ENCODE peak calls at places on chromosome 22, in four cellular contexts. E is mesendoderm; T is CD8-positive, alpha-beta memory T cell; Y is colonic mucosa. P is an unnamed sample.

GRCh38 chr22:17742528-17742902 is 31.8 kb downstream of the BID start:
- DNase-seq in T (peak; percentile 51), Y (peak; percentile 74), E (peak; percentile 93), P (peak; percentile 68)

GRCh38 chr22:50348058-50348457 is 4.9 kb downstream of the PPP6R2 start:
- DNase-seq in T (no peak), E (no peak), Y (no peak), P (no peak)

GRCh38 chr22:36027579-36027959 is 1.1 kb downstream of the RBFOX2 start:
- DNase-seq in E (no peak), Y (peak; percentile 32), T (peak; percentile 18), P (peak; percentile 18)

GRCh38 chr22:29607426-29607825 is 4.0 kb downstream of the NF2 start:
- DNase-seq in E (no peak), T (no peak), Y (no peak), P (no peak)

GRCh38 chr22:47192651-47193437 is 430.4 kb downstream of the TBC1D22A start:
- DNase-seq in Y (peak; percentile 89), T (no peak), E (no peak), P (no peak)

GRCh38 chr22:44403166-44403565 is 90.4 kb upstream of the SHISAL1 start:
- DNase-seq in Y (no peak), T (no peak), E (no peak), P (no peak)

GRCh38 chr22:17140826-17141771 is 18.0 kb downstream of the HDHD5 start:
- DNase-seq in T (no peak), E (no peak), Y (no peak), P (no peak)

GRCh38 chr22:35612903-35613302 is 4.2 kb downstream of the MB start:
- DNase-seq in Y (no peak), T (no peak), E (no peak), P (no peak)

GRCh38 chr22:25383892-25384291 is 164.5 kb downstream of the CRYBB2 start:
- DNase-seq in E (no peak), Y (no peak), T (no peak), P (peak; percentile 68)

GRCh38 chr22:39498368-39498767 is 3.7 kb upstream of the MIEF1 start:
- DNase-seq in T (no peak), E (no peak), Y (peak; percentile 49), P (peak; percentile 28)

GRCh38 chr22:47786650-47787290 is 1024.3 kb downstream of the TBC1D22A start:
- DNase-seq in T (no peak), Y (no peak), E (no peak), P (no peak)

GRCh38 chr22:25016311-25016710 is 63.8 kb downstream of the KIAA1671 start:
- DNase-seq in E (no peak), T (no peak), Y (no peak), P (no peak)

GRCh38 chr22:27719535-27720227 is 81.9 kb downstream of the MN1 start:
- DNase-seq in Y (peak; percentile 29), T (no peak), E (peak; percentile 78), P (peak; percentile 17)

GRCh38 chr22:49616356-49617231 is 211.1 kb downstream of the BRD1 start:
- DNase-seq in E (no peak), T (no peak), Y (no peak), P (no peak)

DNA sequence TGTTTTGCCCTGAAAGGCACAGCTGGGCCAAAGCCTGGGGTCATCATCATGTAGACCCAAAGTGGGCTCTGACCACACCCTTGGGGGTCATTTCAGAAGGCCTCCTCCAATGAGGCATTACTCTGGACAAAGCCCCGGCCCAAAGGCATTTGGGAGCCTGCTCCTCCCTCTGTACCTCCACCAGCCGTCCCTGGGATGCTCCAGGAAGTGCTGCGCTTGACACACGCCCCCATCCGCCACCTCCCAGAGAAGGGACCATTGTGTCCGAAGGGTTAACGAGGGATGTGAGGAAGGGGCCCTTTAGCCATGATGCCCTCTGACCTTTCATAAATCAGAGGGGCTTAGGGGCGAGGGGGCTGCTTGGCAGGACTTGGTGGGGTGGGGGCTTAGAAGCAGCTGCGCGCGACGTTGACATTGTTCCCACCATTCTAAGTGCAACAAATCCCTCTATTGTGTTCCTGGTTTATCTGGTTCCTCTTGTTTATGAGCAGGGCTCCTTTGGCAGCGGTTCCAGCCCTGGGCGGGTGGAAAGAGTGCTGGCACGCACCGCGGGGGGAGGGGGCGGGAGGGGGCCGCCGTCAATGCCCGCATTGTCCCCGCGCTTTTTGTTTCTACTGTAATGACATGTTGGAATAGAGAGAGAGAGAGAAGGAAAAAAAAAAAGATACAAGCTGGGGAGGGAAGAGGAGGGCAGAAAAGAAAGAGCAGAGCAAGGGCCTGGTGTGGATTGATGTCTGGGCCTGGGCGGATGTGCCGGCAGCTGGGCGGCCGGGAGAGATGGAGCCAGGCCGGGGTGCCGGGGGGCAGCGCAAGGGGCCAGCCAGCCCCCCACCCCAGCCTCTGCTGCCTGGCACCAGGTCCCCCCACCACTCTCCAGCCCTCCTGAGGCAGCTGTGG is 32.1 kb upstream of the SOX10 start:
- DNase-seq in Y (peak; percentile 69), E (peak; percentile 38), T (no peak), P (peak; percentile 72)
- H3K27ac ChIP-seq in Y (no peak overlapping the region), E (no peak overlapping the region), T (no peak overlapping the region), P (peak overlapping the region; percentile 70)

GRCh38 chr22:32804036-32804435 is 2.5 kb downstream of the TIMP3 start:
- DNase-seq in E (no peak), Y (no peak), T (no peak), P (no peak)

GRCh38 chr22:32806296-32806695 is 4.8 kb downstream of the TIMP3 start:
- DNase-seq in T (no peak), E (no peak), Y (no peak), P (no peak)

GRCh38 chr22:32804823-32805585 is 3.5 kb downstream of the TIMP3 start:
- DNase-seq in E (no peak), T (no peak), Y (no peak), P (peak; percentile 43)

GRCh38 chr22:32803020-32803758 is 1.7 kb downstream of the TIMP3 start:
- DNase-seq in Y (no peak), E (peak; percentile 65), T (no peak), P (peak; percentile 67)

DNA sequence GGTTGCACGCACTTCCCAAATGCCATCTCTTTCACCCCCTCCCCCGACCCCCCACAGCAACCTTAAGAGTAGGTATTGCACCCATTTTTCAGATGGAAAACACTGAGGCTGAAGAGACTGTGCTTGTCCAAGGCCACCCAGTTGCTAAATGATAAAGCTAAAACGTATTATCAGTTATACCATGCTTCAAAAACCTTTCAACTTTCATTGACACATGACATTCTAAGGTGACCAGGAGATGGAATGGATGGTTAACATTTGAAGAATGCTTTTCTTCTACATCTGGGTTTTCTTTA is 4.0 kb downstream of the TIMP3 start:
- DNase-seq in T (no peak), Y (no peak), E (no peak), P (no peak)
- H3K4me3 ChIP-seq in T (no peak overlapping the region), Y (no peak overlapping the region), E (no peak overlapping the region), P (no peak overlapping the region)

GRCh38 chr22:26589367-26589844 is 526 bp downstream of the TPST2 start:
- DNase-seq in Y (peak; percentile 55), T (no peak), E (peak; percentile 68), P (peak; percentile 54)

GRCh38 chr22:26587991-26588613 is 1.8 kb downstream of the TPST2 start:
- DNase-seq in E (no peak), T (no peak), Y (no peak), P (no peak)

GRCh38 chr22:26590525-26590858 is 560 bp upstream of the TPST2 start:
- DNase-seq in Y (peak; percentile 26), E (no peak), T (no peak), P (no peak)

GRCh38 chr22:26588749-26589366 is 1.1 kb downstream of the TPST2 start:
- DNase-seq in T (no peak), E (no peak), Y (no peak), P (no peak)

GRCh38 chr22:26589845-26590524 is at the start of gene TPST2:
- DNase-seq in E (peak; percentile 84), T (peak; percentile 80), Y (peak; percentile 84), P (peak; percentile 74)
- H3K4me1 ChIP-seq in E (peaks cover 6% of the 10 kb centered on the region), T (peaks cover 70% of the 10 kb centered on the region), Y (no peaks in the 10 kb centered on the region), P (peaks cover 29% of the 10 kb centered on the region)

GRCh38 chr22:33575041-33575440 is 345.2 kb downstream of the LARGE1 start:
- DNase-seq in T (no peak), E (no peak), Y (no peak), P (no peak)

GRCh38 chr22:33578752-33579151 is 341.5 kb downstream of the LARGE1 start:
- DNase-seq in T (no peak), E (no peak), Y (no peak), P (no peak)

GRCh38 chr22:33579448-33580093 is 340.7 kb downstream of the LARGE1 start:
- DNase-seq in E (peak; percentile 88), T (no peak), Y (peak; percentile 81), P (peak; percentile 34)

GRCh38 chr22:33576205-33576604 is 344.1 kb downstream of the LARGE1 start:
- DNase-seq in Y (no peak), E (no peak), T (no peak), P (no peak)

GRCh38 chr22:33577862-33578411 is 342.3 kb downstream of the LARGE1 start:
- DNase-seq in T (no peak), E (no peak), Y (no peak), P (no peak)
- H3K27ac ChIP-seq in T (no peak overlapping the region), E (no peak overlapping the region), Y (no peak overlapping the region), P (no peak overlapping the region)

GRCh38 chr22:45418770-45419138 is 5.3 kb downstream of the RIBC2 start:
- DNase-seq in T (no peak), E (no peak), Y (no peak), P (no peak)

GRCh38 chr22:45418056-45418769 is 4.7 kb downstream of the RIBC2 start:
- DNase-seq in Y (no peak), E (no peak), T (no peak), P (no peak)

GRCh38 chr22:45413013-45413367 is 409 bp downstream of the SMC1B start:
- DNase-seq in T (no peak), E (no peak), Y (no peak), P (no peak)

GRCh38 chr22:45407793-45408192 is 5.6 kb downstream of the SMC1B start:
- DNase-seq in E (no peak), T (no peak), Y (no peak), P (no peak)

GRCh38 chr22:45413368-45414211 is at the start of the genes RIBC2 and SMC1B:
- DNase-seq in Y (peak; percentile 90), E (peak; percentile 96), T (peak; percentile 76), P (peak; percentile 71)
- H3K4me3 ChIP-seq in Y (peak within 1 kb of the TSS; percentile 40), E (peak within 1 kb of the TSS; percentile 9), T (peak within 1 kb of the TSS; percentile 70), P (peak within 1 kb of the TSS; percentile 2)

DNA sequence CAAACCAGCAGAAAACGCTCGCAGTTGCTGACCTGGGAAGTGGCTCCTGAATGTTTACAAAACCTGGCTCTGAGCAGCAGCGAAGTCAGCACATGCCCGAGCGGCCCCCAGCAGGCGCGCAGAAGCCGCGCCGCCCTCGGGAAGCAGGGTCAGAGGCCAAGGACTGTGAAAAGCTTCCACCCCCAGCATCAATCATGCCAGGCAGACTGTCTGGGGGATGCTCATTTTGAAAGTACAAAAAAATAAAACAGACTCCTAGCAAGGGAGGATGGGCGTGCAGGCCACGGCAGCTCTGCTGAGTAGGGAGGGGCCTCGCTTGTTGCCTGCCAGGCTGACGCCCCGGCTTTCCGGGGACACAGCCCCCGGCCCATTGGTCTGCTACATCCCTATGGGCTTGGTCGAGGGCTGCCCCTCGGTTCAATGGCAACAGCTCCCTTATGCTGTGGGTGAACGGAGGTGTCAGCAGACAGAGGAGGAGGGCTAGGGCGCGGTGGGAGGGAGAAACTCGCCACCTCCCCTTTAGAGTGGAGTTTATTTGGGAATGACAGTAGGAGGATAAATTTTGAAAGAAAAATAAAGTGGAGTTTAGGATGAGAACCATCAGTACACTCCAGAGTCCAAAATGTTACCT is 37.7 kb upstream of the GNB1L start:
- DNase-seq in Y (no peak), T (peak; percentile 72), E (no peak), P (no peak)
- H3K4me1 ChIP-seq in Y (no peaks in the 10 kb centered on the region), T (peaks cover 87% of the 10 kb centered on the region), E (peaks cover 10% of the 10 kb centered on the region), P (no peaks in the 10 kb centered on the region)

P was measured in thyroid gland.